ENCODE peak calls at places on chromosomes 16 and 17, in ten cellular contexts. C is tibial artery, E is GM12865, P is stomach, B is testis, D is left ventricle myocardium inferior, L is fibroblast of pulmonary artery, V is PC-3, G is dorsolateral prefrontal cortex, O is esophagus squamous epithelium. U is an unnamed sample.

GRCh38 chr16:10332775-10333174 is 53.1 kb upstream of the ATF7IP2 start:
- DNase-seq in C (no peak), E (no peak), P (no peak), B (no peak), D (no peak), L (no peak), V (no peak), G (no peak), O (no peak), U (no peak)

GRCh38 chr17:39979865-39980401 is 674 bp upstream of the PSMD3 start:
- DNase-seq in C (no peak), E (peak), P (no peak), B (peak), D (no peak), L (no peak), V (no peak), G (no peak), O (no peak), U (no peak)

GRCh38 chr16:14611660-14612059 is 18.4 kb downstream of the PARN start:
- DNase-seq in C (no peak), E (no peak), P (no peak), B (no peak), D (no peak), L (no peak), V (no peak), G (no peak), O (no peak), U (no peak)

GRCh38 chr17:8740486-8740885 is 4.2 kb downstream of the CCDC42 start:
- DNase-seq in C (peak), E (peak), P (no peak), B (no peak), D (no peak), L (no peak), V (no peak), G (no peak), O (no peak), U (no peak)

GRCh38 chr17:78343433-78344201 is 16.3 kb downstream of the SOCS3 start:
- DNase-seq in C (no peak), E (peak), P (peak), B (no peak), D (no peak), L (no peak), V (no peak), G (no peak), O (peak), U (no peak)

GRCh38 chr16:383326-384020 is 1.7 kb upstream of the PGAP6 start:
- DNase-seq in C (peak), E (peak), P (peak), B (no peak), D (no peak), L (no peak), V (peak), G (no peak), O (no peak), U (no peak)

GRCh38 chr17:46117850-46118696 is 75.2 kb downstream of the KANSL1 start:
- DNase-seq in C (no peak), E (no peak), P (no peak), B (no peak), D (no peak), L (no peak), V (no peak), G (no peak), O (no peak), U (no peak)

GRCh38 chr17:47305302-47305923 is 18.3 kb upstream of the EFCAB13 start:
- DNase-seq in C (no peak), E (no peak), P (no peak), B (no peak), D (no peak), L (peak), V (peak), G (no peak), O (no peak), U (peak)

GRCh38 chr16:89017956-89018604 is 41.1 kb upstream of the CBFA2T3 start:
- DNase-seq in C (peak), E (no peak), P (no peak), B (no peak), D (peak), L (no peak), V (no peak), G (no peak), O (no peak), U (no peak)

GRCh38 chr17:694239-694638 is 20.4 kb downstream of the VPS53 start:
- DNase-seq in C (no peak), E (no peak), P (no peak), B (no peak), D (no peak), L (peak), V (peak), G (no peak), O (no peak), U (peak)

GRCh38 chr17:28249706-28250105 is 69.3 kb upstream of the TMEM97 start:
- DNase-seq in C (no peak), E (no peak), P (no peak), B (no peak), D (no peak), L (no peak), V (no peak), G (no peak), O (no peak), U (no peak)

GRCh38 chr16:67082891-67083290 is 26.9 kb upstream of the PHAF1 start:
- DNase-seq in C (no peak), E (no peak), P (no peak), B (no peak), D (no peak), L (no peak), V (no peak), G (no peak), O (no peak), U (no peak)

GRCh38 chr17:81328925-81329278 is 33.8 kb upstream of the SLC38A10 start:
- DNase-seq in C (no peak), E (no peak), P (no peak), B (no peak), D (no peak), L (no peak), V (peak), G (no peak), O (no peak), U (no peak)

GRCh38 chr17:83199500-83200201 is 120.2 kb downstream of the METRNL start:
- DNase-seq in C (peak), E (no peak), P (peak), B (peak), D (peak), L (no peak), V (peak), G (no peak), O (no peak), U (no peak)

GRCh38 chr17:79371984-79372383 is 238.9 kb downstream of the RBFOX3 start:
- DNase-seq in C (no peak), E (no peak), P (no peak), B (no peak), D (no peak), L (no peak), V (no peak), G (no peak), O (no peak), U (no peak)

GRCh38 chr16:17083628-17084027 is 387.1 kb downstream of the XYLT1 start:
- DNase-seq in C (no peak), E (no peak), P (no peak), B (no peak), D (no peak), L (no peak), V (no peak), G (no peak), O (no peak), U (no peak)

GRCh38 chr16:17080105-17080504 is 390.7 kb downstream of the XYLT1 start:
- DNase-seq in C (no peak), E (no peak), P (no peak), B (no peak), D (no peak), L (no peak), V (no peak), G (no peak), O (no peak), U (no peak)

GRCh38 chr16:17078950-17079631 is 391.7 kb downstream of the XYLT1 start:
- DNase-seq in C (no peak), E (no peak), P (no peak), B (no peak), D (no peak), L (no peak), V (no peak), G (no peak), O (no peak), U (no peak)

GRCh38 chr16:17082126-17082882 is 388.5 kb downstream of the XYLT1 start:
- DNase-seq in C (no peak), E (no peak), P (no peak), B (no peak), D (no peak), L (no peak), V (no peak), G (no peak), O (no peak), U (no peak)

DNA sequence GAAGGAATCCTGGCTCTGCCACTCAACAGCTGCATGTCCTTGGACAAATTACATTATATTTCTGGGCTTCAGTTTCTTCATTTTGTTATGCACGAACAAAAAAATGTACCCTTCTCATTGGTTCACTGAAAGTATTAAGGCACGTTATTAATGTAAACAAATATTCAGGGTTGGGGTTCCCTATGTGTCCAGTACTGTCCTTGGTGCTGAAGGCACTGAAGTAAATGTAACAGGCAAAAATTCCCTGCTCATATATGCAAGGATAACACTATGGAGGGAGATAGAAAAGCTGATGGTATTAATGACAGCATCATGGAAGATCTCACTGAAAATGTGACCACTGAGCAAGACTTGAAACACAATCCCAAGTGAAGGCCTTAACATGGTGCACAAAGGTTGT is 386.6 kb downstream of the XYLT1 start:
- DNase-seq in C (no peak), E (no peak), P (no peak), B (no peak), D (no peak), L (no peak), V (no peak), G (no peak), O (no peak), U (no peak)
- TF ChIP-seq CTCF in C (no peak), E (no peak), P (no peak), B (no peak), D (no peak), L (no peak), V (no peak), G (no peak), O (no peak), U (no peak)

DNA sequence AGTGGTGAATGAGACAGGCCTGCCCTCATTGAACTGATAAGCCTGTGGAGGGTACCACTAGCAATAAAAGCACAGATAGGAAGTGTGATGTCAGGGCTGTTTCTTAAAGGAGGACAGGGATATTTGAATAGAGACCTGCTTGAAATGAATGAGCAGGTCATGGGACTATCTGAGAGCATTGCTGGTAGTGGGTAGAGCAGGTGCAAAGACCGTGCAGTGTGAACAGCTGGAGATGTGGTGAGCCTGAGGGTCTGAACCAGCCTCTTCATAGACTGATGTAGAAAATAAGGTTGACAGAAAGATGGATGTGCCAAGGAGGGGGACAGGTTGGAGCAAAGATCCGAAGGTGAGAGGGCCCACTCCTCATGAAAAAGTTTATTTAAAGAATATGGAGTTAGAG is 2.4 kb downstream of the NUP93 start:
- DNase-seq in C (no peak), E (peak), P (no peak), B (no peak), D (no peak), L (no peak), V (no peak), G (no peak), O (no peak), U (no peak)
- H3K4me3 ChIP-seq in C (no peak), E (no peak), P (no peak), B (no peak), D (no peak), L (no peak), V (no peak), G (no peak), O (no peak), U (no peak)

DNA sequence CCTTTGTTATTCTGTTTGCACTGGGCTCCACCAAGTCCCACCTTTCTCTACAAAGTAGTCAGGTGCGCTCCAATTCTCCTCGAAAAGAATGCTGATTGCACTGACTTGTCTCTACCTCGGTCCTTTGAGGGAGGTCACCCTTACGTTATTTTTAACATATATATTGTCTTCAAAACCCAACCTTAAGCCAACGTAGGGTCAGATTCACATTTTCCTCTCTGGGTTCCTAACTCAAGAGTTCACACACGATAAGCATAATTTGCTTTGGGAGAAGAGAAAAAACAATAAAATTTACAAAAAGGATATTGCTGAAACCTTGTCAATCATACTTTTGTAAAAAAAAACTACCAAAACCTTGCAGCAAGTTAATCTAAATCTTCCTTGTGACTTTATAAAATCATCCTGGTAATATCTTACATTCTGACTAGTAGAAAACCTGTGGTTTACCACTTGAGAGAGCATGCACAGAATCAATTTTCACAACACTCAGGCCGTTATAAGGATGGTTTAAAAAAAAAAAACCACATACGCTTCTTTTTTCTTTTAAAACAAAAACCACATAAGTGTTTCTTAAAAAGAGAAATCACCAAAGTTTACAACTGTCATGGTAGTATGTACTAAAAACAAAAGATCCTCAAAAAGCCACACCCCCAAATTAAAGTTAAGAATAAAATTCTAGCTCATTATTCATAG is 72.2 kb upstream of the TRAP1 start:
- DNase-seq in C (no peak), E (peak), P (no peak), B (no peak), D (no peak), L (no peak), V (no peak), G (no peak), O (no peak), U (no peak)
- TF ChIP-seq CTCF in C (no peak), E (no peak), P (no peak), B (no peak), D (no peak), L (no peak), V (no peak), G (no peak), O (no peak), U (no peak)

DNA sequence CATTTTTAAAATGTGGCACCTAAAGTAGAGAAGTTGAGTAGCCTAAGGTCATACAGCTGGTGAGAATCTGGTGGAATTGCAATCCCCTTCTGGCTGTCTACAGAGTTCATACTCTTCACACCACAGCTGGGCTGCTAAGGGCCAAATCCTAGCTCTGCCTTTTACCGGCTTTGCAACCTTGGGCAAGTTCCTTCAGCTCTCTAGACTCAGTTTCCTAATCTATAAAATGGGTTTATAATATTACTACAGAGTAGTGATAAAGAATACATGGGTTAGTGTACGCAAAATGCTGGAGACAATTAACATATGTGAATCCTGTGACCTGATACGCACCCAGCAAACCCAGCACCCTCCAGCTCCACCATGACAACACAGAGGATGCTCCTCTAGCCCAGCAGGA is 298.2 kb upstream of the MAF start:
- DNase-seq in C (no peak), E (no peak), P (no peak), B (no peak), D (no peak), L (no peak), V (no peak), G (no peak), O (no peak), U (no peak)
- H3K4me3 ChIP-seq in C (no peak), E (no peak), P (no peak), B (no peak), D (no peak), L (no peak), V (no peak), G (no peak), O (no peak), U (no peak)

DNA sequence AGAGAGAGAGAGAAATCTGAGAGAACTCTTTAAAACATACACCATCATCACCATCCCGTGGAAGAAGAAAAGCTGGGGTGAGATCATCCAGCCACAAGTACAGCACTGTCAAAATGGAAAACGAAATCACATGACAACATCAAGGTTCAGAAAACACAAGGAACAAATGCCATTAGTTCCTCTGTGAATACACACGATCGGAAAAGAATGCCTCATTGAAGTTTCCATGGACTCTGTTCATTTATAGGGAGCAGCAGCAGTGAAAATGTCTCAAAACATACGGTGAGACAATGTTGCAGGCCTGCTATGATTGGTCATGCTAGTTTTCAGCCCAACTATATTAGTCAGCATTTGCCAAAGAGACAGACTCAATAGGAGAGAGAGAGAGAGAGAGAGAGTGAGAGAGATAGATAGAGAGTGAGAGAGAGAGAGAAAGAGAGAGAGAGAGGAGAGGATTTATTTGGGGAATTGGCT is 4.4 kb downstream of the CFAP97D1 start:
- DNase-seq in C (no peak), E (no peak), P (no peak), B (no peak), D (no peak), L (peak), V (peak), G (no peak), O (no peak), U (no peak)
- TF ChIP-seq CTCF in C (no peak), E (no peak), P (no peak), B (no peak), D (no peak), L (no peak), V (no peak), G (no peak), O (no peak), U (no peak)

GRCh38 chr17:57665696-57666095 is 79.4 kb downstream of the CCDC182 start:
- DNase-seq in C (peak), E (no peak), P (no peak), B (no peak), D (no peak), L (no peak), V (no peak), G (peak), O (no peak), U (no peak)

GRCh38 chr17:57662644-57663308 is 82.3 kb downstream of the CCDC182 start:
- DNase-seq in C (peak), E (peak), P (peak), B (peak), D (peak), L (peak), V (peak), G (peak), O (peak), U (peak)

GRCh38 chr17:57663326-57664070 is 81.6 kb downstream of the CCDC182 start:
- DNase-seq in C (peak), E (no peak), P (no peak), B (no peak), D (no peak), L (no peak), V (no peak), G (peak), O (no peak), U (no peak)

GRCh38 chr17:57665128-57665527 is 80.0 kb downstream of the CCDC182 start:
- DNase-seq in C (peak), E (no peak), P (no peak), B (peak), D (no peak), L (no peak), V (no peak), G (peak), O (no peak), U (no peak)

GRCh38 chr17:57662021-57662420 is 83.1 kb downstream of the CCDC182 start:
- DNase-seq in C (no peak), E (no peak), P (no peak), B (no peak), D (no peak), L (no peak), V (no peak), G (no peak), O (no peak), U (no peak)
- H3K4me3 ChIP-seq in C (no peak), E (no peak), P (no peak), B (no peak), D (peak), L (no peak), V (peak), G (no peak), O (no peak), U (no peak)

GRCh38 chr16:28589930-28590329 is 6.9 kb downstream of the SULT1A2 start:
- DNase-seq in C (no peak), E (no peak), P (no peak), B (no peak), D (no peak), L (no peak), V (no peak), G (no peak), O (no peak), U (no peak)

GRCh38 chr16:28591355-28591754 is 5.5 kb downstream of the SULT1A2 start:
- DNase-seq in C (no peak), E (no peak), P (no peak), B (no peak), D (no peak), L (no peak), V (no peak), G (no peak), O (no peak), U (no peak)

GRCh38 chr16:28587386-28587785 is 9.5 kb downstream of the SULT1A2 start:
- DNase-seq in C (no peak), E (no peak), P (no peak), B (no peak), D (no peak), L (no peak), V (peak), G (no peak), O (no peak), U (no peak)

GRCh38 chr16:28590384-28591340 is 6.2 kb downstream of the SULT1A2 start:
- DNase-seq in C (no peak), E (no peak), P (no peak), B (no peak), D (no peak), L (no peak), V (no peak), G (no peak), O (no peak), U (no peak)

GRCh38 chr16:28589069-28589468 is 7.8 kb downstream of the SULT1A2 start:
- DNase-seq in C (no peak), E (no peak), P (no peak), B (no peak), D (no peak), L (no peak), V (no peak), G (no peak), O (no peak), U (no peak)
- TF ChIP-seq CTCF in C (no peak), E (no peak), P (no peak), B (no peak), D (no peak), L (no peak), V (no peak), G (no peak), O (no peak), U (no peak)

U was measured in HFF-Myc.